ENCODE peak calls at places on chromosomes 7 and 10, in seven cellular contexts. T, L, F, A, C, X and Y are unnamed samples.

GRCh38 chr7:35702541-35702940 is 7.6 kb upstream of the HERPUD2 start:
- DNase-seq in T (no peak), L (no peak), F (no peak), A (no peak), C (no peak), X (no peak), Y (no peak)

GRCh38 chr7:44213872-44214595 is 13.3 kb downstream of the YKT6 start:
- DNase-seq in T (peak), L (peak), F (peak), A (no peak), C (peak), X (peak), Y (peak)

GRCh38 chr7:50530771-50531170 is 34.4 kb downstream of the DDC start:
- DNase-seq in T (no peak), L (no peak), F (no peak), A (no peak), C (no peak), X (no peak), Y (no peak)

GRCh38 chr10:7501157-7501556 is 90.3 kb upstream of the SFMBT2 start:
- DNase-seq in T (no peak), L (no peak), F (no peak), A (no peak), C (no peak), X (no peak), Y (no peak)

GRCh38 chr7:100167912-100168323 is 499 bp downstream of the GAL3ST4 start:
- DNase-seq in T (no peak), L (no peak), F (no peak), A (no peak), C (no peak), X (peak), Y (no peak)

GRCh38 chr7:2810682-2811471 is 33.2 kb downstream of the GNA12 start:
- DNase-seq in T (no peak), L (no peak), F (no peak), A (no peak), C (no peak), X (no peak), Y (no peak)

GRCh38 chr7:28582226-28582625 is 169.9 kb downstream of the CREB5 start:
- DNase-seq in T (no peak), L (no peak), F (no peak), A (no peak), C (no peak), X (no peak), Y (no peak)

GRCh38 chr10:11861341-11861740 is 38.2 kb downstream of the PROSER2 start:
- DNase-seq in T (no peak), L (no peak), F (no peak), A (no peak), C (no peak), X (no peak), Y (no peak)

GRCh38 chr7:30427296-30428080 is 51.1 kb downstream of the NOD1 start:
- DNase-seq in T (no peak), L (no peak), F (no peak), A (no peak), C (no peak), X (no peak), Y (no peak)

GRCh38 chr10:109933984-109934565 is 10.8 kb upstream of the XPNPEP1 start:
- DNase-seq in T (no peak), L (no peak), F (peak), A (no peak), C (no peak), X (no peak), Y (peak)

GRCh38 chr7:44749992-44750391 is 1.3 kb downstream of the ZMIZ2 start:
- DNase-seq in T (no peak), L (no peak), F (no peak), A (no peak), C (no peak), X (no peak), Y (no peak)

GRCh38 chr10:123132576-123133477 is 2.9 kb upstream of the HMX3 start:
- DNase-seq in T (peak), L (peak), F (peak), A (peak), C (peak), X (peak), Y (peak)

GRCh38 chr10:8331896-8332729 is 277.6 kb downstream of the GATA3 start:
- DNase-seq in T (no peak), L (peak), F (peak), A (no peak), C (peak), X (no peak), Y (peak)

GRCh38 chr10:127151541-127151940 is 44.9 kb downstream of the INSYN2A start:
- DNase-seq in T (no peak), L (peak), F (peak), A (no peak), C (no peak), X (no peak), Y (no peak)

GRCh38 chr7:24949884-24950283 is 30.1 kb downstream of the OSBPL3 start:
- DNase-seq in T (no peak), L (no peak), F (no peak), A (no peak), C (no peak), X (no peak), Y (no peak)

GRCh38 chr7:31172071-31172470 is 120.0 kb downstream of the ADCYAP1R1 start:
- DNase-seq in T (no peak), L (no peak), F (no peak), A (no peak), C (no peak), X (no peak), Y (no peak)

GRCh38 chr7:37732253-37732652 is 48.7 kb downstream of the GPR141 start:
- DNase-seq in T (peak), L (peak), F (no peak), A (peak), C (peak), X (peak), Y (peak)

GRCh38 chr10:4541292-4541691 is 284.7 kb upstream of the AKR1E2 start:
- DNase-seq in T (no peak), L (peak), F (peak), A (no peak), C (no peak), X (no peak), Y (no peak)

GRCh38 chr10:91227576-91227975 is 7.1 kb downstream of the PCGF5 start:
- DNase-seq in T (no peak), L (no peak), F (no peak), A (no peak), C (no peak), X (no peak), Y (no peak)

GRCh38 chr10:22849077-22849810 is 78.6 kb upstream of the ARMC3 start:
- DNase-seq in T (peak), L (no peak), F (no peak), A (no peak), C (no peak), X (no peak), Y (no peak)

GRCh38 chr10:121721257-121721656 is 123.0 kb upstream of the FGFR2 start:
- DNase-seq in T (no peak), L (no peak), F (no peak), A (no peak), C (no peak), X (no peak), Y (no peak)

GRCh38 chr10:46028584-46029570 is 1.5 kb downstream of the NCOA4 start:
- DNase-seq in T (peak), L (peak), F (peak), A (no peak), C (no peak), X (no peak), Y (no peak)

GRCh38 chr7:99095698-99096097 is 48.2 kb downstream of the SMURF1 start:
- DNase-seq in T (no peak), L (no peak), F (peak), A (no peak), C (no peak), X (no peak), Y (no peak)

GRCh38 chr10:128540806-128541739 is 414.9 kb upstream of the MKI67 start:
- DNase-seq in T (no peak), L (no peak), F (no peak), A (no peak), C (peak), X (no peak), Y (peak)

GRCh38 chr7:27179503-27180430 is 5.3 kb downstream of the HOXA11 start:
- DNase-seq in T (peak), L (peak), F (peak), A (no peak), C (peak), X (peak), Y (peak)

GRCh38 chr10:104257235-104257634 is 2.5 kb downstream of the GSTO1 start:
- DNase-seq in T (no peak), L (no peak), F (no peak), A (no peak), C (no peak), X (no peak), Y (no peak)

GRCh38 chr10:104925232-104925851 is 284.3 kb downstream of the SORCS3 start:
- DNase-seq in T (peak), L (peak), F (no peak), A (no peak), C (peak), X (peak), Y (peak)

GRCh38 chr10:118173326-118173725 is 126.6 kb upstream of the RAB11FIP2 start:
- DNase-seq in T (no peak), L (no peak), F (no peak), A (no peak), C (no peak), X (no peak), Y (no peak)

GRCh38 chr10:48231178-48231577 is 43.3 kb downstream of the FRMPD2 start:
- DNase-seq in T (no peak), L (no peak), F (no peak), A (peak), C (peak), X (no peak), Y (no peak)

GRCh38 chr7:5541087-5541992 is 117.7 kb upstream of the TNRC18 start:
- DNase-seq in T (no peak), L (no peak), F (no peak), A (no peak), C (no peak), X (no peak), Y (no peak)

GRCh38 chr10:103244663-103245271 is 920 bp upstream of the RPEL1 start:
- DNase-seq in T (peak), L (peak), F (peak), A (peak), C (peak), X (peak), Y (peak)

GRCh38 chr10:60710041-60710440 is 68.2 kb upstream of the CDK1 start:
- DNase-seq in T (no peak), L (no peak), F (no peak), A (no peak), C (no peak), X (no peak), Y (no peak)

GRCh38 chr10:110209926-110210662 is 2.7 kb downstream of the MXI1 start:
- DNase-seq in T (no peak), L (peak), F (peak), A (no peak), C (peak), X (peak), Y (peak)

GRCh38 chr10:90424730-90425129 is 433.1 kb downstream of the HTR7 start:
- DNase-seq in T (no peak), L (no peak), F (peak), A (no peak), C (no peak), X (no peak), Y (no peak)

GRCh38 chr7:42886129-42886528 is 25.7 kb downstream of the C7orf25 start:
- DNase-seq in T (no peak), L (peak), F (no peak), A (no peak), C (no peak), X (no peak), Y (no peak)

GRCh38 chr7:512541-513311 is 6.9 kb downstream of the PDGFA start:
- DNase-seq in T (no peak), L (no peak), F (no peak), A (no peak), C (no peak), X (no peak), Y (no peak)

GRCh38 chr7:91941450-91941849 is 788 bp downstream of the AKAP9 start:
- DNase-seq in T (peak), L (peak), F (peak), A (no peak), C (no peak), X (no peak), Y (no peak)

DNA sequence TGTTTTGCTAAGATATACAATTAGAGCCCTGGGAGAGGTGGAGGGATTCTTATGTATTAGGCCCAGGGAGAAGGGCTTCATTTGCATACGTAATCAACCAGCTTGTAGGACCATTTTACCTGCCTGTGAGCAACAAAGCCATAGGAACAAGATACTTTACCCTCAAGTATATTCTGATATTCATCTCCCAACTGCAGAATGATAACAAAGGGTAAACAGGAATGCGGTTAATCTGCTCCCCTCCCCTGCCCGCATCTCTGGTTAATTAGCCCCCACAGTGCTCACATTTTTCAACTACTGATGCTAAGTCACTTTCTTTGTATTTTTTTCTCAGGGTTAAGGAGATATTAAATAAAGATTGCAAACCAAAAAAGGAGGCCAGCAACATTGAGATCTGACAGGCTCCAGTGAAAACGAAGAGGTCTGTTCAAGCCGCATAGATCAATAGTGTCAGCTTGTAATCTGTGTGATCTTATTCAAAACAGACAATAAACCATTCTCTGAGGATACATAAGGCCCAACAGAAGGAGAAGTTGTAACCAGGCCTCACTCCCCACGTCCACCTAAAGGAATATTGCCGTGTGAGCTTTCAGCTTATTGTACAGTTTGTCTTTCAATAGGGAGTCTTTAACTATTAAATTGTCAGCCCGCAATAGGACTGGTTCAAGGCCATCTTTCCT is 203.4 kb downstream of the RAPGEF5 start:
- DNase-seq in T (no peak), L (no peak), F (no peak), A (no peak), C (no peak), X (no peak), Y (no peak)
- TF ChIP-seq USF2 in T (no peak), L (no peak), F (no peak), A (no peak), C (no peak), X (no peak), Y (no peak)

DNA sequence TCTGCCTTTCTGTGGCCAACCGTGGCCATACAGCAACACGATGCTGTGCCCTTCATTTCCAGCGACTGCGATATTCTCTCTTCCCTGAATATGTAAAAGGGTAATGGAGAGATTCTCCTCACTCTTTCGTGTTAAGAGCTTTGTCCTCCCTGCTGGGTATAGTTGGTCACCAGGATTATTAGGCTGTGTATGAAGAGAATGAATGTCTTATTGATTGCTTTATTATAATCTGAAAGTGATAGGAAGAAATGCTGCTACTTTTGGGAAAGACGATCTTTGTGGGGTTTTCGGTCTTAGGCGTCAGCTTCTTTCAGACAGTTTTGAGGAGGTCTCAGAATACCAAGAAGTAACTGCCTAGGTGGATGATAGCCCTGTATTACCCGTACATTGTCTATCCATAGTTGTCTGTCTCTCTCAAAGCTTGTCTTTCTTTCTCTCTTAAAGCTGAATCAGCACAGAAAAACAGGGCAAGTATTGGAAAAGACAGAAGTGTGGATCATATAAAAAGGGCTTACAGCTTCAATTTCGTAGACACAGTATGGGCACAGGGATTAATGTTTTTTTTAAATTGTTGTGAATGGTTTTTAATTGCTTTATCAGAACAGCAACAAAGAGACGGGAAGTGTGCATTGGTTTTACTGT is 1.2 kb downstream of the AHCYL2 start:
- DNase-seq in T (no peak), L (no peak), F (peak), A (no peak), C (no peak), X (no peak), Y (no peak)
- TF ChIP-seq USF2 in T (no peak), L (no peak), F (no peak), A (no peak), C (no peak), X (no peak), Y (no peak)

GRCh38 chr10:24446739-24447138 is 237.8 kb downstream of the KIAA1217 start:
- DNase-seq in T (no peak), L (no peak), F (peak), A (no peak), C (no peak), X (no peak), Y (no peak)

GRCh38 chr10:24448351-24449009 is 239.5 kb downstream of the KIAA1217 start:
- DNase-seq in T (no peak), L (no peak), F (peak), A (no peak), C (no peak), X (no peak), Y (no peak)

GRCh38 chr10:24449769-24450310 is 240.9 kb downstream of the KIAA1217 start:
- DNase-seq in T (no peak), L (no peak), F (no peak), A (no peak), C (no peak), X (no peak), Y (no peak)

GRCh38 chr10:24451325-24451820 is 242.4 kb downstream of the KIAA1217 start:
- DNase-seq in T (no peak), L (no peak), F (no peak), A (no peak), C (no peak), X (no peak), Y (no peak)

DNA sequence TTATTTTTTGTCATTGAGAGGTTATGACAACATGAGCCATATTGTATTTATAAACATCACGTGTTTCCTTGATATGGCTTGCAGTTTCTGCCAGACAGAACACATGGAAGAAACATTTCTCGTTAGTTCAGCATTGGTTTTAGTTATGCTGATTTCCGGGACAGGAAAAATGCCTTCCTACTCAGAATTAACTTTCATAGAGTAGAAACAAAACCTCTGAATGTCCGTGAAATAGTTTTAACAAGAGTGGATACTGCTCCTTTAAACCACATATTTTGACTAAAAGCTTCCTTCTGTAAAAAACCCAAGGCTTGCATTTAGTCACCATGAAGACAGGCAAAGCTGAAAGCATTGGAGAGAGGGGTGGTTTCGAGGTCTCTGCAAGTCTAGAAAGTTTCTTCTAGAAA is 240.4 kb downstream of the KIAA1217 start:
- DNase-seq in T (no peak), L (no peak), F (peak), A (no peak), C (no peak), X (no peak), Y (no peak)
- TF ChIP-seq USF2 in T (no peak), L (no peak), F (peak), A (no peak), C (no peak), X (no peak), Y (no peak)

DNA sequence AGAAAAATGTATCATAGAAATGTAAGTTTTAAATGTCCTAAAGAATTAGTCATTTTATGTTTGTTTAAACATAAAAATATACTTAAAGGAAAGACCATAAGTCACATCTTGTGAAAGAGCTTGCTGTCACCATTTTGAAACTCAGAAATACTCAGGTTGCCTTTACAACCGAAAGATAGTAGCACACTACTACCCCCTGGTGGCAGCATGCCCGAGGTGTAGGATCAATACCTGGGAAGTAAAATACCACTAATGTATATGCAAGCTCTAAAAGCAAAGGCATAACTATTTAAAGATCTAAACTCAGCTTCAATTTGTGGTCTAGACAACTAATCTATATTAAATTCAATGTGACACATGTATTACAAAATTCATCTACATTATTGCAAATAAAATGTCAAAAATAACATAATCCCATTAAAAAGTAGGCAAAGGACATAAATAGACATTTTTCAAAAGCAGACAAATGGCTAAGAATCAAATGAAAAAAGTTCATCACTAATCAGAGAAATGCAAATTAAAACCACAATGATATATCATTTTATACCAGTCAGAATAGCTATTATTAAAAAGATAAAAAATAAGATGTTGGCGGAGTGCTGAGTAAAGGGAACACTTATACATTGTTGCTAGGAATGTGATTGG is 47.7 kb upstream of the FGL2 start:
- DNase-seq in T (peak), L (peak), F (peak), A (peak), C (peak), X (peak), Y (peak)
- TF ChIP-seq USF2 in T (no peak), L (no peak), F (no peak), A (no peak), C (no peak), X (no peak), Y (no peak)

GRCh38 chr10:78688945-78689935 is 379.5 kb upstream of the ZMIZ1 start:
- DNase-seq in T (no peak), L (no peak), F (no peak), A (no peak), C (no peak), X (no peak), Y (no peak)
- TF ChIP-seq USF2 in T (no peak), L (no peak), F (no peak), A (no peak), C (no peak), X (no peak), Y (no peak)